ENCODE peak calls at places on chromosome 1, in nine cellular contexts. One of them, this sample, is unnamed.

GRCh38 chr1:228974296-228974695 is 239.0 kb downstream of the RHOU start:
- DNase-seq in aorta: no peak
- DNase-seq in upper lobe of right lung: no peak
- DNase-seq in mammary epithelial cell: no peak
- DNase-seq in iPS DF 6.9: no peak
- DNase-seq in tibial artery: no peak
- DNase-seq in heart right ventricle: no peak
- DNase-seq in naive thymus-derived CD4-positive, alpha-beta T cell: no peak
- DNase-seq in HepG2: no peak
- DNase-seq in this sample: no peak

GRCh38 chr1:162463021-162463420 is 34.6 kb upstream of the UHMK1 start:
- DNase-seq in aorta: no peak
- DNase-seq in upper lobe of right lung: no peak
- DNase-seq in mammary epithelial cell: no peak
- DNase-seq in iPS DF 6.9: no peak
- DNase-seq in tibial artery: no peak
- DNase-seq in heart right ventricle: no peak
- DNase-seq in naive thymus-derived CD4-positive, alpha-beta T cell: no peak
- DNase-seq in HepG2: no peak
- DNase-seq in this sample: no peak

GRCh38 chr1:51578383-51579109 is 38.3 kb upstream of the OSBPL9 start:
- DNase-seq in aorta: no peak
- DNase-seq in upper lobe of right lung: no peak
- DNase-seq in mammary epithelial cell: no peak
- DNase-seq in iPS DF 6.9: no peak
- DNase-seq in tibial artery: no peak
- DNase-seq in heart right ventricle: no peak
- DNase-seq in naive thymus-derived CD4-positive, alpha-beta T cell: no peak
- DNase-seq in HepG2: no peak
- DNase-seq in this sample: no peak

GRCh38 chr1:91545506-91546300 is 45.1 kb downstream of the CDC7 start:
- DNase-seq in aorta: no peak
- DNase-seq in upper lobe of right lung: no peak
- DNase-seq in mammary epithelial cell: no peak
- DNase-seq in iPS DF 6.9: no peak
- DNase-seq in tibial artery: no peak
- DNase-seq in heart right ventricle: no peak
- DNase-seq in naive thymus-derived CD4-positive, alpha-beta T cell: no peak
- DNase-seq in HepG2: no peak
- DNase-seq in this sample: no peak

GRCh38 chr1:170309389-170310013 is 163.7 kb downstream of the NTMT2 start:
- DNase-seq in aorta: peak; percentile 67
- DNase-seq in upper lobe of right lung: no peak
- DNase-seq in mammary epithelial cell: no peak
- DNase-seq in iPS DF 6.9: no peak
- DNase-seq in tibial artery: no peak
- DNase-seq in heart right ventricle: peak; percentile 7
- DNase-seq in naive thymus-derived CD4-positive, alpha-beta T cell: no peak
- DNase-seq in HepG2: no peak
- DNase-seq in this sample: peak; percentile 68

GRCh38 chr1:246482780-246483179 is 24.3 kb downstream of the SMYD3 start:
- DNase-seq in aorta: no peak
- DNase-seq in upper lobe of right lung: no peak
- DNase-seq in mammary epithelial cell: no peak
- DNase-seq in iPS DF 6.9: no peak
- DNase-seq in tibial artery: no peak
- DNase-seq in heart right ventricle: no peak
- DNase-seq in naive thymus-derived CD4-positive, alpha-beta T cell: no peak
- DNase-seq in HepG2: no peak
- DNase-seq in this sample: no peak

GRCh38 chr1:225364439-225364838 is 63.4 kb downstream of the LBR start:
- DNase-seq in aorta: no peak
- DNase-seq in upper lobe of right lung: no peak
- DNase-seq in mammary epithelial cell: no peak
- DNase-seq in iPS DF 6.9: no peak
- DNase-seq in tibial artery: no peak
- DNase-seq in heart right ventricle: no peak
- DNase-seq in naive thymus-derived CD4-positive, alpha-beta T cell: no peak
- DNase-seq in HepG2: no peak
- DNase-seq in this sample: no peak

GRCh38 chr1:218498061-218498938 is 153.2 kb downstream of the TGFB2 start:
- DNase-seq in aorta: no peak
- DNase-seq in upper lobe of right lung: no peak
- DNase-seq in mammary epithelial cell: peak; percentile 52
- DNase-seq in iPS DF 6.9: no peak
- DNase-seq in tibial artery: no peak
- DNase-seq in heart right ventricle: no peak
- DNase-seq in naive thymus-derived CD4-positive, alpha-beta T cell: no peak
- DNase-seq in HepG2: no peak
- DNase-seq in this sample: peak; percentile 68

DNA sequence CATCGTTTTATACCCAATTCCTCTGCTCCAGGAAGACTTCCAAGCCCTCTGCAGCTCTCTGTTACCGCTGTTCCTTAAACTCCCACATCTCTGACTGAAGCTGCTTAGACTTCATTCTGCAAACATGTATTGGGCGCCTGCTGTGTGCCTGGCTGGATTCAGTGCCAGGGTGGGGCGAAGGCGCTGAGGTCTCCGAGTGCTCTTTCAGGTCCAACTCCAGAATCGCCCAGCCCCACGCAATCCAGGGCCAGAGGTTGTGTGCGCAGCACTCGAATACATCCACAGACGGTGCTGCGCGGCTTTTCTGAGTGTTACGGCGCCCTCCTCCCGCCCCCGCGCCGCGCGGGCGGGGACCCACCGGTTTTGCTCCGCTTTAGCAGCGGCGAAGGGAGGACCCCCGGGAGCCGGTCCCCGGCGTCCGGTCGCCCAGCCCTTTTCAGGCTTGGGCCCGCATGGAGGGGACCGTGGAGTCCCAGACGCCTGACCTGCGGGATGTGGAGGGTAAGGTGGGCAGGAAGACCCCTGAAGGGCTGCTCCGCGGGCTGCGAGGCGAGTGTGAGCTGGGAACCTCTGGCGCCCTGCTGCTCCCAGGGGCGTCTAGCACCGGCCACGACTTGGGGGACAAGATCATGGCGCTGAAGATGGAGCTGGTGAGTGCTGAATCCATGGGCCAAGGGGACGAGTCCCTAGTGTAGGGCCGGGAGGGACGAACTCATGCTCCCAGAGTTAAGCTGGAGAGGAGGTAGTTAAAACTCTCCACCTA is at the start of gene LURAP1:
- DNase-seq in aorta: peak; percentile 73
- DNase-seq in upper lobe of right lung: peak; percentile 77
- DNase-seq in mammary epithelial cell: peak; percentile 70
- DNase-seq in iPS DF 6.9: no peak
- DNase-seq in tibial artery: peak; percentile 84
- DNase-seq in heart right ventricle: peak; percentile 71
- DNase-seq in naive thymus-derived CD4-positive, alpha-beta T cell: peak; percentile 53
- DNase-seq in HepG2: no peak
- DNase-seq in this sample: peak; percentile 75
- H3K4me1 ChIP-seq in aorta: no peaks in the 10 kb centered on the region
- H3K4me1 ChIP-seq in upper lobe of right lung: peaks cover 6% of the 10 kb centered on the region
- H3K4me1 ChIP-seq in mammary epithelial cell: peaks cover 25% of the 10 kb centered on the region
- H3K4me1 ChIP-seq in iPS DF 6.9: peaks cover 2% of the 10 kb centered on the region
- H3K4me1 ChIP-seq in tibial artery: peaks cover 27% of the 10 kb centered on the region
- H3K4me1 ChIP-seq in heart right ventricle: peaks cover 52% of the 10 kb centered on the region
- H3K4me1 ChIP-seq in naive thymus-derived CD4-positive, alpha-beta T cell: peaks cover 10% of the 10 kb centered on the region
- H3K4me1 ChIP-seq in HepG2: peaks cover 16% of the 10 kb centered on the region
- H3K4me1 ChIP-seq in this sample: peaks cover 15% of the 10 kb centered on the region

GRCh38 chr1:2279882-2280281 is 51.8 kb downstream of the SKI start:
- DNase-seq in aorta: no peak
- DNase-seq in upper lobe of right lung: peak; percentile 74
- DNase-seq in mammary epithelial cell: no peak
- DNase-seq in iPS DF 6.9: no peak
- DNase-seq in tibial artery: no peak
- DNase-seq in heart right ventricle: no peak
- DNase-seq in naive thymus-derived CD4-positive, alpha-beta T cell: no peak
- DNase-seq in HepG2: no peak
- DNase-seq in this sample: no peak

GRCh38 chr1:2276803-2277580 is 48.9 kb downstream of the SKI start:
- DNase-seq in aorta: no peak
- DNase-seq in upper lobe of right lung: no peak
- DNase-seq in mammary epithelial cell: no peak
- DNase-seq in iPS DF 6.9: no peak
- DNase-seq in tibial artery: no peak
- DNase-seq in heart right ventricle: no peak
- DNase-seq in naive thymus-derived CD4-positive, alpha-beta T cell: no peak
- DNase-seq in HepG2: no peak
- DNase-seq in this sample: no peak

GRCh38 chr1:2279210-2279639 is 51.1 kb downstream of the SKI start:
- DNase-seq in aorta: peak; percentile 91
- DNase-seq in upper lobe of right lung: peak; percentile 81
- DNase-seq in mammary epithelial cell: no peak
- DNase-seq in iPS DF 6.9: peak; percentile 91
- DNase-seq in tibial artery: no peak
- DNase-seq in heart right ventricle: peak; percentile 86
- DNase-seq in naive thymus-derived CD4-positive, alpha-beta T cell: no peak
- DNase-seq in HepG2: no peak
- DNase-seq in this sample: no peak

GRCh38 chr1:2277741-2278488 is 49.8 kb downstream of the SKI start:
- DNase-seq in aorta: no peak
- DNase-seq in upper lobe of right lung: peak; percentile 70
- DNase-seq in mammary epithelial cell: no peak
- DNase-seq in iPS DF 6.9: no peak
- DNase-seq in tibial artery: no peak
- DNase-seq in heart right ventricle: no peak
- DNase-seq in naive thymus-derived CD4-positive, alpha-beta T cell: no peak
- DNase-seq in HepG2: no peak
- DNase-seq in this sample: no peak

DNA sequence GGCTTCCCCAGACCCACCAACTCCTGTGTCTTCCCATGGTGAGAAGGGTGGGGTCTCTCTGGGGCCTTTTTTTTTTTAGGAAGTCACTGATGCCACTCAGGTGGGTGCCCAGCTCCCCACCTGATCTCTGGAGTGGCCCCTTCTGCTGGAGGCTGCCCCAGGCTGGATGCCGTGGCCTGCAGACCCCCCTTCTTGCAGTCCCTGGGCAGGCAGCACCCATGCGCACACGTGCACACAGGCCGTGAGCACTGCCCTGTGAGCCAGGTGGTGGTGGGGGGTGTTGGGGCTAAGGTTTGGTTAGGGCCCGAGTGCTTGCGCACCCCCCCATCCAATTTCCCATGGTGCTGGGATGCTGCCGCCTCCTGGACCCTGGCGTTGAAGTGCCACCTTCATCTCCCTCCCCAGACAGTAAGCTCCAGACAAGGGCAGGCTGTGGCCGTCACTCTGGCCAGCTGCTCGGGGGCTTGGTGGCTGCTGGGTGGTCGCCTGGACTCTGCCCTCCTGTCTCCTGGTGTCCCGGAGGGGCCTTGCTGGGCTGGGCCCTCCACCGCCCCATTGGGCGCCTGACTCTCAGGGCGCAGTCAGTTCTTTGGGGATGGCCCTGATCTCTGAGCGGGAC is 50.6 kb downstream of the SKI start:
- DNase-seq in aorta: no peak
- DNase-seq in upper lobe of right lung: no peak
- DNase-seq in mammary epithelial cell: no peak
- DNase-seq in iPS DF 6.9: no peak
- DNase-seq in tibial artery: no peak
- DNase-seq in heart right ventricle: no peak
- DNase-seq in naive thymus-derived CD4-positive, alpha-beta T cell: no peak
- DNase-seq in HepG2: no peak
- DNase-seq in this sample: no peak
- H3K4me1 ChIP-seq in aorta: no peaks in the 10 kb centered on the region
- H3K4me1 ChIP-seq in upper lobe of right lung: peaks cover 66% of the 10 kb centered on the region
- H3K4me1 ChIP-seq in mammary epithelial cell: peaks cover 32% of the 10 kb centered on the region
- H3K4me1 ChIP-seq in iPS DF 6.9: peaks cover 13% of the 10 kb centered on the region
- H3K4me1 ChIP-seq in tibial artery: peaks cover 70% of the 10 kb centered on the region
- H3K4me1 ChIP-seq in heart right ventricle: peaks cover 78% of the 10 kb centered on the region
- H3K4me1 ChIP-seq in naive thymus-derived CD4-positive, alpha-beta T cell: peaks cover 6% of the 10 kb centered on the region
- H3K4me1 ChIP-seq in HepG2: peaks cover 52% of the 10 kb centered on the region
- H3K4me1 ChIP-seq in this sample: no peaks in the 10 kb centered on the region

GRCh38 chr1:61079276-61079897 is 3.0 kb upstream of the NFIA start:
- DNase-seq in aorta: no peak
- DNase-seq in upper lobe of right lung: no peak
- DNase-seq in mammary epithelial cell: no peak
- DNase-seq in iPS DF 6.9: no peak
- DNase-seq in tibial artery: no peak
- DNase-seq in heart right ventricle: no peak
- DNase-seq in naive thymus-derived CD4-positive, alpha-beta T cell: no peak
- DNase-seq in HepG2: no peak
- DNase-seq in this sample: no peak

GRCh38 chr1:61081135-61081636 is 1.2 kb upstream of the NFIA start:
- DNase-seq in aorta: no peak
- DNase-seq in upper lobe of right lung: no peak
- DNase-seq in mammary epithelial cell: no peak
- DNase-seq in iPS DF 6.9: no peak
- DNase-seq in tibial artery: no peak
- DNase-seq in heart right ventricle: no peak
- DNase-seq in naive thymus-derived CD4-positive, alpha-beta T cell: no peak
- DNase-seq in HepG2: no peak
- DNase-seq in this sample: no peak

GRCh38 chr1:61080408-61081134 is 1.8 kb upstream of the NFIA start:
- DNase-seq in aorta: no peak
- DNase-seq in upper lobe of right lung: no peak
- DNase-seq in mammary epithelial cell: no peak
- DNase-seq in iPS DF 6.9: no peak
- DNase-seq in tibial artery: no peak
- DNase-seq in heart right ventricle: no peak
- DNase-seq in naive thymus-derived CD4-positive, alpha-beta T cell: no peak
- DNase-seq in HepG2: no peak
- DNase-seq in this sample: no peak

GRCh38 chr1:61078611-61079010 is 3.8 kb upstream of the NFIA start:
- DNase-seq in aorta: no peak
- DNase-seq in upper lobe of right lung: no peak
- DNase-seq in mammary epithelial cell: no peak
- DNase-seq in iPS DF 6.9: no peak
- DNase-seq in tibial artery: no peak
- DNase-seq in heart right ventricle: no peak
- DNase-seq in naive thymus-derived CD4-positive, alpha-beta T cell: no peak
- DNase-seq in HepG2: no peak
- DNase-seq in this sample: no peak

DNA sequence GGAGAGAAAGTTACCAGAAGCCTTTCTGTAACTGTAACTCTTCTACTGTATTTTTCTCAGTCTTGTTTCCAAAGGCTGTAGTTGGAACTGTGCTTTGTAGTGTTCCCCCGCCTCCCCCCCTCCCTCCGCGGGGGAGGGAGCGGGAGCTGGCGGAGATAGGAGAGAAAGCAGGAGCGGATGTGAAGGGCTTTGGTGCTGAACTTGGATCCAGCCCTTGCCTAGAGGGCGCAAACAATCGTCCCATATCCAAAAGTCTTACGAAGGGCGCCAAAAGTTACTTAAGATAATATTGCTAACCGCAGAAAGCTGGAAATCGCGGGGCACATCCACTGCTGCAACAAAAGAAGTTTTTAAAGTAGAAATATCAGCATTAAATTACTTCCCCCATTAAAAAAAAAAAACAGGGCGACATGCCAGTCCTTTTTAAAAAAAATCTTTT is 2.4 kb upstream of the NFIA start:
- DNase-seq in aorta: peak; percentile 84
- DNase-seq in upper lobe of right lung: peak; percentile 82
- DNase-seq in mammary epithelial cell: peak; percentile 68
- DNase-seq in iPS DF 6.9: no peak
- DNase-seq in tibial artery: peak; percentile 94
- DNase-seq in heart right ventricle: peak; percentile 87
- DNase-seq in naive thymus-derived CD4-positive, alpha-beta T cell: no peak
- DNase-seq in HepG2: peak; percentile 77
- DNase-seq in this sample: peak; percentile 67
- H3K4me1 ChIP-seq in aorta: no peaks in the 10 kb centered on the region
- H3K4me1 ChIP-seq in upper lobe of right lung: peaks cover 34% of the 10 kb centered on the region
- H3K4me1 ChIP-seq in mammary epithelial cell: peaks cover 37% of the 10 kb centered on the region
- H3K4me1 ChIP-seq in iPS DF 6.9: peaks cover 3% of the 10 kb centered on the region
- H3K4me1 ChIP-seq in tibial artery: peaks cover 25% of the 10 kb centered on the region
- H3K4me1 ChIP-seq in heart right ventricle: peaks cover 51% of the 10 kb centered on the region
- H3K4me1 ChIP-seq in naive thymus-derived CD4-positive, alpha-beta T cell: peaks cover 24% of the 10 kb centered on the region
- H3K4me1 ChIP-seq in HepG2: peaks cover 43% of the 10 kb centered on the region
- H3K4me1 ChIP-seq in this sample: peaks cover 39% of the 10 kb centered on the region

GRCh38 chr1:94623560-94624148 is 82.1 kb upstream of the F3 start:
- DNase-seq in aorta: no peak
- DNase-seq in upper lobe of right lung: no peak
- DNase-seq in mammary epithelial cell: peak; percentile 45
- DNase-seq in iPS DF 6.9: no peak
- DNase-seq in tibial artery: no peak
- DNase-seq in heart right ventricle: no peak
- DNase-seq in naive thymus-derived CD4-positive, alpha-beta T cell: no peak
- DNase-seq in HepG2: no peak
- DNase-seq in this sample: peak; percentile 87

GRCh38 chr1:94621392-94621791 is 79.8 kb upstream of the F3 start:
- DNase-seq in aorta: no peak
- DNase-seq in upper lobe of right lung: peak; percentile 70
- DNase-seq in mammary epithelial cell: peak; percentile 95
- DNase-seq in iPS DF 6.9: no peak
- DNase-seq in tibial artery: no peak
- DNase-seq in heart right ventricle: no peak
- DNase-seq in naive thymus-derived CD4-positive, alpha-beta T cell: no peak
- DNase-seq in HepG2: no peak
- DNase-seq in this sample: peak; percentile 99

GRCh38 chr1:94620345-94621031 is 78.9 kb upstream of the F3 start:
- DNase-seq in aorta: no peak
- DNase-seq in upper lobe of right lung: no peak
- DNase-seq in mammary epithelial cell: peak; percentile 84
- DNase-seq in iPS DF 6.9: no peak
- DNase-seq in tibial artery: no peak
- DNase-seq in heart right ventricle: no peak
- DNase-seq in naive thymus-derived CD4-positive, alpha-beta T cell: no peak
- DNase-seq in HepG2: no peak
- DNase-seq in this sample: peak; percentile 92

GRCh38 chr1:94622757-94623156 is 81.2 kb upstream of the F3 start:
- DNase-seq in aorta: peak; percentile 46
- DNase-seq in upper lobe of right lung: no peak
- DNase-seq in mammary epithelial cell: peak; percentile 91
- DNase-seq in iPS DF 6.9: no peak
- DNase-seq in tibial artery: no peak
- DNase-seq in heart right ventricle: no peak
- DNase-seq in naive thymus-derived CD4-positive, alpha-beta T cell: no peak
- DNase-seq in HepG2: no peak
- DNase-seq in this sample: peak; percentile 96

GRCh38 chr1:94621802-94622201 is 80.2 kb upstream of the F3 start:
- DNase-seq in aorta: no peak
- DNase-seq in upper lobe of right lung: no peak
- DNase-seq in mammary epithelial cell: no peak
- DNase-seq in iPS DF 6.9: no peak
- DNase-seq in tibial artery: no peak
- DNase-seq in heart right ventricle: no peak
- DNase-seq in naive thymus-derived CD4-positive, alpha-beta T cell: no peak
- DNase-seq in HepG2: no peak
- DNase-seq in this sample: no peak
- H3K4me1 ChIP-seq in aorta: peaks cover 1% of the 10 kb centered on the region
- H3K4me1 ChIP-seq in upper lobe of right lung: peaks cover 11% of the 10 kb centered on the region
- H3K4me1 ChIP-seq in mammary epithelial cell: peaks cover 64% of the 10 kb centered on the region
- H3K4me1 ChIP-seq in iPS DF 6.9: peaks cover 9% of the 10 kb centered on the region
- H3K4me1 ChIP-seq in tibial artery: no peaks in the 10 kb centered on the region
- H3K4me1 ChIP-seq in heart right ventricle: peaks cover 7% of the 10 kb centered on the region
- H3K4me1 ChIP-seq in naive thymus-derived CD4-positive, alpha-beta T cell: no peaks in the 10 kb centered on the region
- H3K4me1 ChIP-seq in HepG2: peaks cover 44% of the 10 kb centered on the region
- H3K4me1 ChIP-seq in this sample: peaks cover 46% of the 10 kb centered on the region